ENCODE peak calls at places on chromosomes 1 and 21, in five cellular contexts. A is suprapubic skin, I is esophagus squamous epithelium, X is uterus, T is spleen. K is an unnamed sample. For H3K27me3, the result is how much of the 10 kb centered on the place peaks cover.

GRCh38 chr1:156106624-156107488 is 7.7 kb upstream of the LMNA start:
- DNase-seq in I (no peak), T (no peak), A (no peak), X (no peak), K (no peak)

GRCh38 chr1:18155881-18156385 is 48.3 kb downstream of the IGSF21 start:
- DNase-seq in X (no peak), I (no peak), A (no peak), T (peak), K (peak)

GRCh38 chr1:53552146-53552940 is 93.1 kb downstream of the DMRTB1 start:
- DNase-seq in T (peak), X (peak), I (no peak), A (peak), K (peak)

GRCh38 chr1:6351480-6352137 is 42.0 kb downstream of the ACOT7 start:
- DNase-seq in X (no peak), I (no peak), T (no peak), A (no peak), K (peak)

GRCh38 chr1:193558491-193559028 is 372.1 kb upstream of the B3GALT2 start:
- DNase-seq in X (no peak), T (no peak), I (no peak), A (no peak), K (peak)

GRCh38 chr1:59116920-59117542 is 179.9 kb upstream of the FGGY start:
- DNase-seq in X (no peak), A (no peak), T (no peak), I (no peak), K (no peak)

GRCh38 chr1:16717174-16718108 is 22.9 kb upstream of the RNU1-4 start:
- DNase-seq in I (no peak), T (peak), X (no peak), A (peak), K (no peak)

GRCh38 chr1:28199328-28200233 is 23.1 kb upstream of the PTAFR start:
- DNase-seq in I (no peak), A (no peak), X (no peak), T (no peak), K (no peak)

GRCh38 chr1:51192213-51192843 is 43.7 kb upstream of the RNF11 start:
- DNase-seq in T (no peak), X (peak), I (no peak), A (peak), K (peak)

GRCh38 chr1:98002288-98002687 is 81.5 kb upstream of the DPYD start:
- DNase-seq in A (no peak), T (no peak), X (no peak), I (no peak), K (no peak)

GRCh38 chr21:30990514-30991304 is 47.6 kb downstream of the KRTAP19-8 start:
- DNase-seq in X (no peak), A (no peak), I (no peak), T (no peak), K (no peak)

GRCh38 chr21:14383596-14384210 is 757 bp upstream of the HSPA13 start:
- DNase-seq in T (no peak), I (no peak), A (no peak), X (no peak), K (no peak)

GRCh38 chr1:229199892-229200291 is 71.0 kb upstream of the RAB4A start:
- DNase-seq in A (no peak), X (no peak), I (no peak), T (peak), K (no peak)

GRCh38 chr21:38944903-38945302 is 139.2 kb downstream of the ETS2 start:
- DNase-seq in T (no peak), I (no peak), X (no peak), A (no peak), K (no peak)

GRCh38 chr1:179709841-179710329 is 33.2 kb upstream of the FAM163A start:
- DNase-seq in A (no peak), T (no peak), X (peak), I (no peak), K (no peak)

GRCh38 chr21:17462276-17462981 is 50.4 kb upstream of the CXADR start:
- DNase-seq in A (no peak), I (no peak), X (no peak), T (no peak), K (peak)

GRCh38 chr1:46724991-46725735 is 6.2 kb upstream of the EFCAB14 start:
- DNase-seq in X (peak), A (no peak), I (no peak), T (peak), K (peak)

GRCh38 chr1:76140227-76140626 is 65.7 kb downstream of the ST6GALNAC3 start:
- DNase-seq in T (no peak), A (no peak), I (no peak), X (no peak), K (no peak)

GRCh38 chr1:30611741-30612309 is 111.6 kb downstream of the MATN1 start:
- DNase-seq in T (no peak), X (no peak), A (no peak), I (no peak), K (no peak)

GRCh38 chr1:182146286-182146685 is 84.8 kb upstream of the ZNF648 start:
- DNase-seq in T (no peak), X (no peak), I (no peak), A (no peak), K (peak)

GRCh38 chr1:74953622-74954021 is 180.6 kb upstream of the LHX8 start:
- DNase-seq in I (no peak), X (no peak), T (no peak), A (no peak), K (no peak)

GRCh38 chr1:118116909-118117308 is 68.1 kb downstream of the SPAG17 start:
- DNase-seq in I (no peak), A (no peak), X (no peak), T (no peak), K (no peak)

GRCh38 chr1:44436401-44437394 is 31.6 kb downstream of the RNF220 start:
- DNase-seq in T (no peak), I (no peak), A (no peak), X (no peak), K (peak)

GRCh38 chr1:89286549-89287181 is 14.0 kb upstream of the GBP5 start:
- DNase-seq in T (no peak), X (no peak), I (no peak), A (no peak), K (no peak)

GRCh38 chr1:9340172-9340854 is 47.6 kb downstream of the SPSB1 start:
- DNase-seq in X (no peak), I (no peak), T (no peak), A (no peak), K (no peak)

GRCh38 chr1:173410794-173411236 is 66.3 kb upstream of the PRDX6 start:
- DNase-seq in I (no peak), X (no peak), T (peak), A (no peak), K (no peak)

GRCh38 chr1:226181996-226182714 is 4.4 kb downstream of the ACBD3 start:
- DNase-seq in X (peak), I (no peak), A (no peak), T (no peak), K (peak)

GRCh38 chr1:29825274-29825940 is 589.1 kb downstream of the PTPRU start:
- DNase-seq in T (no peak), I (no peak), X (no peak), A (no peak), K (no peak)

GRCh38 chr1:42336978-42337377 is 1.9 kb upstream of the FOXJ3 start:
- DNase-seq in I (no peak), T (no peak), A (no peak), X (no peak), K (no peak)

GRCh38 chr1:42333662-42334239 is 1.3 kb downstream of the FOXJ3 start:
- DNase-seq in I (no peak), T (no peak), A (no peak), X (no peak), K (no peak)

GRCh38 chr1:42334240-42335049 is 590 bp downstream of the FOXJ3 start:
- DNase-seq in X (no peak), I (peak), T (no peak), A (peak), K (peak)

GRCh38 chr1:42335809-42336518 is 929 bp upstream of the FOXJ3 start:
- DNase-seq in A (no peak), T (no peak), I (no peak), X (no peak), K (peak)

GRCh38 chr1:42335050-42335808 is at the start of gene FOXJ3:
- DNase-seq in T (peak), A (peak), X (peak), I (peak), K (peak)
- TF ChIP-seq POLR2A in T (no peak), A (peak), X (peak), I (no peak), K (peak)

GRCh38 chr1:240093120-240093961 is 1.7 kb downstream of the FMN2 start:
- DNase-seq in A (no peak), T (no peak), I (no peak), X (no peak), K (no peak)

GRCh38 chr1:240091201-240091600 is 482 bp upstream of the FMN2 start:
- DNase-seq in A (no peak), T (no peak), X (no peak), I (no peak), K (no peak)

GRCh38 chr1:240091614-240092300 is at the start of gene FMN2:
- DNase-seq in A (no peak), I (no peak), X (no peak), T (no peak), K (peak)

GRCh38 chr1:240092301-240093119 is 827 bp downstream of the FMN2 start:
- DNase-seq in I (no peak), X (peak), T (no peak), A (no peak), K (peak)

GRCh38 chr1:240094043-240094722 is 2.5 kb downstream of the FMN2 start:
- DNase-seq in T (no peak), I (no peak), A (no peak), X (no peak), K (no peak)
- H3K27me3 ChIP-seq in T (under half), I (half or more), A (under half), X (under half), K (under half)

DNA sequence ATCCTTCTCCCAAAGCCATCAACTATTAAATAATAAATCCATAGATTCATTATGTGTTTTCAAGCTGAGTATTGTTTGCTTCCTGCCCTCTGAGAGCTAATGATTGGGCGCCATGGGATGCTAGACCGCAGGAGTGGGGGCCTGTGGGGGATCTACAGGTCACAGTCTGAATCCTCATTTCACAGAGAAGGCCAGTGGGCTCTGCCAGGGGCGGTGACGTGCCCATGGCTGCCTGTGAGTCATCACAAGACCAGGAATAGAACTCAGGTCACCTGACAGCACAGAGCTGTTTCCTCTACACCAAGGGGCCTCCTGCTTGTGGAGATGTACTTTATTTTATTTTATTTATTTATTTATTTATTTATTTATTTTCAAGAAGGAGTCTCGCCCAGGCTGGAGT is 15.0 kb downstream of the IL6R start:
- DNase-seq in I (no peak), A (peak), T (peak), X (peak), K (peak)
- H3K4me3 ChIP-seq in I (no peak), A (peak), T (no peak), X (no peak), K (no peak)

GRCh38 chr1:246860401-246860800 is 71.3 kb downstream of the AHCTF1 start:
- DNase-seq in X (no peak), I (no peak), T (no peak), A (no peak), K (no peak)
- TF ChIP-seq POLR2A in X (no peak), I (no peak), T (no peak), A (no peak), K (no peak)